ENCODE peak calls at places on chromosomes 4 and X, in ten cellular contexts. P is hepatocyte, F is PC-3, L is DND-41, H is AG09309, Z is thyroid gland, B is tibial nerve, V is kidney, G is psoas muscle, R is epithelial cell of esophagus. D is an unnamed sample.

GRCh38 chrX:96433409-96434122 is 251.1 kb upstream of the DIAPH2 start:
- DNase-seq in R (no peak), B (no peak), Z (no peak), G (no peak), H (no peak), V (no peak), F (no peak), L (no peak), P (no peak), D (no peak)

GRCh38 chrX:53442322-53442631 is 8.1 kb upstream of the HSD17B10 start:
- DNase-seq in V (no peak), R (no peak), Z (no peak), G (no peak), H (no peak), B (no peak), P (no peak), F (no peak), L (no peak), D (no peak)

GRCh38 chr4:4317496-4318232 is 27.6 kb downstream of the ZBTB49 start:
- DNase-seq in Z (no peak), L (no peak), B (no peak), F (no peak), P (no peak), V (no peak), G (no peak), R (no peak), H (no peak), D (no peak)

GRCh38 chr4:3035674-3036073 is 38.7 kb downstream of the HTT-AS start:
- DNase-seq in L (no peak), P (no peak), Z (no peak), B (no peak), H (no peak), G (no peak), V (no peak), F (no peak), R (no peak), D (no peak)

GRCh38 chr4:153573881-153574807 is 108.0 kb downstream of the TMEM131L start:
- DNase-seq in L (peak), H (peak), G (peak), P (peak), V (no peak), F (peak), R (peak), Z (peak), B (peak), D (no peak)

GRCh38 chr4:163263601-163264000 is 68.8 kb downstream of the NPY1R start:
- DNase-seq in B (no peak), G (no peak), R (peak), F (no peak), P (no peak), V (no peak), L (no peak), Z (no peak), H (no peak), D (no peak)

GRCh38 chr4:19614171-19614570 is 637.5 kb upstream of the SLIT2 start:
- DNase-seq in P (no peak), F (no peak), V (no peak), G (no peak), B (no peak), L (no peak), H (no peak), Z (no peak), R (peak), D (no peak)

GRCh38 chr4:3376266-3376665 is 65.5 kb upstream of the HGFAC start:
- DNase-seq in R (no peak), G (no peak), H (no peak), Z (no peak), F (no peak), V (no peak), L (no peak), B (no peak), P (no peak), D (no peak)

GRCh38 chrX:53974529-53974928 is 69.7 kb downstream of the PHF8 start:
- DNase-seq in F (no peak), Z (no peak), V (no peak), B (no peak), R (no peak), L (no peak), G (no peak), P (no peak), H (no peak), D (no peak)

GRCh38 chr4:54120517-54120916 is 20.6 kb downstream of the GSX2 start:
- DNase-seq in B (no peak), P (no peak), V (no peak), F (no peak), L (no peak), H (no peak), G (no peak), R (no peak), Z (no peak), D (no peak)

GRCh38 chr4:4326136-4326535 is 36.1 kb downstream of the ZBTB49 start:
- DNase-seq in V (no peak), G (no peak), B (no peak), H (no peak), L (no peak), F (no peak), R (no peak), Z (no peak), P (no peak), D (no peak)

GRCh38 chrX:44898411-44899221 is 25.6 kb downstream of the KDM6A start:
- DNase-seq in V (no peak), G (no peak), P (no peak), Z (no peak), H (no peak), B (no peak), F (no peak), R (peak), L (peak), D (no peak)

DNA sequence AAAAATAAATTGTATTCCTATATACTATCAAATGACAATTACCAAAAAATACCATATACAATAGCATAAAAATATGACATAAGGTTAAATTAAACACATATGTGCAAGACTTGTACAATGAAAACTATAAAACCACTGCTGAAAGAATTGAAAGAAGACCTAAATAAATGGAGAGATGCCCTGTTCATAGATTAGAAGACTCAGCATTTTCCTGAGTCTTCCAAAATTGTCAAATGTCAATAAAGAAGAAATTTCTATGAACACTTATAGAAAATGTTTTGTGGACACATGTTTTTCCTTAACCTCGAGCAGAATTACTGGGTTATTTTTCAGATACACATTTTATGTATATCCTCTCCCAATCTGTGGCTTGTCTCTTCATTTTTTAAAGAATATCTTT is 103.1 kb upstream of the DCLK2 start:
- DNase-seq in H (no peak), F (no peak), G (no peak), R (no peak), L (no peak), P (no peak), Z (no peak), V (no peak), B (no peak), D (no peak)
- TF ChIP-seq CTCF in H (no peak), F (no peak), G (no peak), R (no peak), L (no peak), P (no peak), Z (no peak), V (no peak), B (no peak), D (no peak)

GRCh38 chr4:6350646-6351045 is 81.0 kb downstream of the WFS1 start:
- DNase-seq in Z (no peak), G (no peak), V (no peak), R (no peak), B (no peak), H (no peak), L (no peak), P (no peak), F (no peak), D (no peak)
- TF ChIP-seq CTCF in Z (no peak), G (no peak), V (no peak), R (no peak), B (no peak), H (no peak), L (no peak), P (no peak), F (no peak), D (no peak)

DNA sequence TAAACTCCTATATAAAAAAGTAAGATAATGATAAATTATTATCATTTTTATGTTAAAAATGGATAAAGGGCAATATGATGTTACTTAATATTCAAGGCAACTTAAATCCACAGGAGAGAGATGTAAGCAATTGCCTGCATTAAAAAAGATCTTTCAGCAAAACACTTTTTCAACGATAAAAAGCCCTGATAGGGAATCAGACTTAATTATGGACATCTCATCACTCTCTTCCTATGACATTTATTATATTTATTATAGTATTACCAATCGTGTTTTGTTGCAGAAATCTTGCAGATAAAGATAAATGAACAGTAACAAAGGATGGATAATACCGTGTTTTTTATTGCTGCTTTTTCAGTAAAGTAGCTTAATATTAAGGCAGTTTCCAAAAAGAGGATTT is 178.5 kb downstream of the SH2D1A start:
- DNase-seq in G (no peak), L (no peak), H (no peak), Z (no peak), B (no peak), R (no peak), V (no peak), F (no peak), P (no peak), D (no peak)
- TF ChIP-seq CTCF in G (no peak), L (no peak), H (no peak), Z (no peak), B (no peak), R (no peak), V (no peak), F (no peak), P (no peak), D (no peak)

DNA sequence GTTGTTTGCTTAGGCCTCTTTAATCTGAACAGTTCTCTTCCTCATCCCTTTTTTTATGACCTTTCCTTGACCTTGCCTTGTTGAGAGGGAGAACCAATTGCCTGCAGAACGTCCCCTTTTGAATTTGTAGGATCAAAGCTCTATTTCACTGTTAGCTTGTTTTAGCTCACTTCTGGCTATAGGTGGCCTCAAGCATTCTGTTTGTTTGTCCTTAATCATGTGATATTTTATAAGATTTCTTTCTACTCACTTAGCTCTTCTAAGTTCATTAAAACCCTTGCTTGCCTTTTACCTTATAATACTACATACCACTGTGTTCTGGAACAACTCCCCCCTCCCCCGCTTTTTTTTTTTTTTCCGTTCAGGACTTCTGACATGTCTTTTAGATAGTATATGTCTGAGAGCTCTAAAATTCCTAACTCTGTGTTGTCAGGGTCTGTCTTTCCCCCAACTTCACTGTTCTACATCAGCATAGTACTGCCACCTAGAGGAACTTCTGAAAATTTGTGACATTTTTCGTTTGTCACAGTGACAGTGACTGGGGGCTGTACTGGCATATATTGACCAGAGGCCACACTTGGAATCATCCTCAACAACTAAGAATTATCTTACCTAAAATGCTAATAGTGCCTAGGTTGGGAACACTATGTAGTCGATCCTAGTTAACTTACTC is 128.5 kb downstream of the LARP7 start:
- DNase-seq in V (no peak), B (no peak), R (peak), L (peak), Z (no peak), G (no peak), P (peak), H (no peak), F (peak), D (no peak)
- TF ChIP-seq CTCF in V (peak), B (no peak), R (peak), L (peak), Z (no peak), G (peak), P (peak), H (peak), F (peak), D (peak)

D was measured in progenitor cell of endocrine pancreas.